ENCODE peak calls at places on chromosomes 3 and 15, in six cellular contexts. One of them, this sample, is unnamed.

GRCh38 chr3:24202071-24202470 is 257.0 kb downstream of the NR1D2 start:
- DNase-seq in HS-27A: no peak
- DNase-seq in DMS53: no peak
- DNase-seq in cardiac fibroblast: no peak
- DNase-seq in posterior vena cava: no peak
- DNase-seq in T47D: peak; percentile 5
- DNase-seq in this sample: no peak

GRCh38 chr3:98525494-98525893 is 2.8 kb upstream of the CLDND1 start:
- DNase-seq in HS-27A: no peak
- DNase-seq in DMS53: no peak
- DNase-seq in cardiac fibroblast: no peak
- DNase-seq in posterior vena cava: no peak
- DNase-seq in T47D: no peak
- DNase-seq in this sample: no peak

GRCh38 chr3:111803123-111803593 is 55.9 kb upstream of the PHLDB2 start:
- DNase-seq in HS-27A: peak; percentile 99
- DNase-seq in DMS53: no peak
- DNase-seq in cardiac fibroblast: peak; percentile 99
- DNase-seq in posterior vena cava: peak; percentile 93
- DNase-seq in T47D: peak; percentile 67
- DNase-seq in this sample: no peak

GRCh38 chr3:97278506-97278905 is 464.1 kb downstream of the EPHA6 start:
- DNase-seq in HS-27A: no peak
- DNase-seq in DMS53: peak; percentile 21
- DNase-seq in cardiac fibroblast: no peak
- DNase-seq in posterior vena cava: no peak
- DNase-seq in T47D: peak; percentile 48
- DNase-seq in this sample: no peak

GRCh38 chr3:194321666-194322640 is 29.2 kb downstream of the CPN2 start:
- DNase-seq in HS-27A: no peak
- DNase-seq in DMS53: peak; percentile 88
- DNase-seq in cardiac fibroblast: no peak
- DNase-seq in posterior vena cava: no peak
- DNase-seq in T47D: no peak
- DNase-seq in this sample: no peak

GRCh38 chr15:81312790-81313543 is 11.0 kb downstream of the STARD5 start:
- DNase-seq in HS-27A: peak; percentile 99
- DNase-seq in DMS53: no peak
- DNase-seq in cardiac fibroblast: peak; percentile 99
- DNase-seq in posterior vena cava: peak; percentile 94
- DNase-seq in T47D: no peak
- DNase-seq in this sample: no peak

GRCh38 chr3:187238239-187238638 is 41.0 kb downstream of the RTP1 start:
- DNase-seq in HS-27A: no peak
- DNase-seq in DMS53: no peak
- DNase-seq in cardiac fibroblast: no peak
- DNase-seq in posterior vena cava: no peak
- DNase-seq in T47D: no peak
- DNase-seq in this sample: no peak

GRCh38 chr3:44762170-44762677 is 630 bp downstream of the KIF15 start:
- DNase-seq in HS-27A: peak; percentile 14
- DNase-seq in DMS53: no peak
- DNase-seq in cardiac fibroblast: peak; percentile 33
- DNase-seq in posterior vena cava: no peak
- DNase-seq in T47D: no peak
- DNase-seq in this sample: no peak

GRCh38 chr3:129793356-129793755 is 100.2 kb downstream of the TMCC1 start:
- DNase-seq in HS-27A: no peak
- DNase-seq in DMS53: no peak
- DNase-seq in cardiac fibroblast: peak; percentile 58
- DNase-seq in posterior vena cava: no peak
- DNase-seq in T47D: no peak
- DNase-seq in this sample: no peak

GRCh38 chr3:195692781-195693427 is 27.9 kb upstream of the MUC20 start:
- DNase-seq in HS-27A: no peak
- DNase-seq in DMS53: no peak
- DNase-seq in cardiac fibroblast: no peak
- DNase-seq in posterior vena cava: peak; percentile 38
- DNase-seq in T47D: no peak
- DNase-seq in this sample: no peak

GRCh38 chr15:90058308-90058707 is 44.0 kb downstream of the IDH2 start:
- DNase-seq in HS-27A: no peak
- DNase-seq in DMS53: no peak
- DNase-seq in cardiac fibroblast: no peak
- DNase-seq in posterior vena cava: no peak
- DNase-seq in T47D: no peak
- DNase-seq in this sample: no peak

GRCh38 chr15:82848201-82848993 is 39.0 kb downstream of the WHAMM start:
- DNase-seq in HS-27A: no peak
- DNase-seq in DMS53: no peak
- DNase-seq in cardiac fibroblast: no peak
- DNase-seq in posterior vena cava: no peak
- DNase-seq in T47D: no peak
- DNase-seq in this sample: no peak

GRCh38 chr3:184259878-184260570 is 1.3 kb downstream of the CAMK2N2 start:
- DNase-seq in HS-27A: no peak
- DNase-seq in DMS53: peak; percentile 75
- DNase-seq in cardiac fibroblast: no peak
- DNase-seq in posterior vena cava: peak; percentile 83
- DNase-seq in T47D: peak; percentile 70
- DNase-seq in this sample: peak; percentile 30

GRCh38 chr3:161333696-161334095 is 37.6 kb downstream of the SPTSSB start:
- DNase-seq in HS-27A: no peak
- DNase-seq in DMS53: no peak
- DNase-seq in cardiac fibroblast: no peak
- DNase-seq in posterior vena cava: no peak
- DNase-seq in T47D: no peak
- DNase-seq in this sample: no peak

GRCh38 chr15:92810418-92811138 is 89.5 kb upstream of the CHD2 start:
- DNase-seq in HS-27A: peak; percentile 79
- DNase-seq in DMS53: peak; percentile 84
- DNase-seq in cardiac fibroblast: peak; percentile 81
- DNase-seq in posterior vena cava: no peak
- DNase-seq in T47D: peak; percentile 83
- DNase-seq in this sample: no peak

GRCh38 chr3:126259411-126260391 is 79.3 kb upstream of the ALDH1L1 start:
- DNase-seq in HS-27A: no peak
- DNase-seq in DMS53: peak; percentile 77
- DNase-seq in cardiac fibroblast: peak; percentile 61
- DNase-seq in posterior vena cava: no peak
- DNase-seq in T47D: peak; percentile 52
- DNase-seq in this sample: no peak

GRCh38 chr15:57544840-57545239 is 46.9 kb upstream of the MYZAP start:
- DNase-seq in HS-27A: no peak
- DNase-seq in DMS53: no peak
- DNase-seq in cardiac fibroblast: no peak
- DNase-seq in posterior vena cava: no peak
- DNase-seq in T47D: no peak
- DNase-seq in this sample: no peak

GRCh38 chr3:183455064-183455463 is 26.6 kb upstream of the MCF2L2 start:
- DNase-seq in HS-27A: no peak
- DNase-seq in DMS53: no peak
- DNase-seq in cardiac fibroblast: peak; percentile 82
- DNase-seq in posterior vena cava: no peak
- DNase-seq in T47D: no peak
- DNase-seq in this sample: no peak

GRCh38 chr3:48155122-48155521 is 33.1 kb downstream of the CDC25A start:
- DNase-seq in HS-27A: no peak
- DNase-seq in DMS53: peak; percentile 18
- DNase-seq in cardiac fibroblast: peak; percentile 89
- DNase-seq in posterior vena cava: no peak
- DNase-seq in T47D: no peak
- DNase-seq in this sample: no peak

GRCh38 chr3:72953325-72953956 is 43.2 kb upstream of the PPP4R2 start:
- DNase-seq in HS-27A: no peak
- DNase-seq in DMS53: no peak
- DNase-seq in cardiac fibroblast: peak; percentile 66
- DNase-seq in posterior vena cava: no peak
- DNase-seq in T47D: no peak
- DNase-seq in this sample: no peak

GRCh38 chr3:152203677-152204076 is 65.1 kb upstream of the MBNL1 start:
- DNase-seq in HS-27A: no peak
- DNase-seq in DMS53: no peak
- DNase-seq in cardiac fibroblast: peak; percentile 14
- DNase-seq in posterior vena cava: no peak
- DNase-seq in T47D: no peak
- DNase-seq in this sample: no peak

GRCh38 chr3:146277953-146278631 is 27.2 kb upstream of the PLSCR4 start:
- DNase-seq in HS-27A: no peak
- DNase-seq in DMS53: no peak
- DNase-seq in cardiac fibroblast: peak; percentile 96
- DNase-seq in posterior vena cava: no peak
- DNase-seq in T47D: peak; percentile 13
- DNase-seq in this sample: no peak

GRCh38 chr3:196641278-196642058 is 2.0 kb downstream of the NRROS start:
- DNase-seq in HS-27A: no peak
- DNase-seq in DMS53: no peak
- DNase-seq in cardiac fibroblast: no peak
- DNase-seq in posterior vena cava: no peak
- DNase-seq in T47D: no peak
- DNase-seq in this sample: no peak

GRCh38 chr3:173371848-173372487 is 25.6 kb upstream of the NLGN1 start:
- DNase-seq in HS-27A: no peak
- DNase-seq in DMS53: peak; percentile 67
- DNase-seq in cardiac fibroblast: peak; percentile 54
- DNase-seq in posterior vena cava: no peak
- DNase-seq in T47D: peak; percentile 73
- DNase-seq in this sample: no peak

GRCh38 chr15:94235041-94235440 is 3.7 kb downstream of the MCTP2 start:
- DNase-seq in HS-27A: no peak
- DNase-seq in DMS53: no peak
- DNase-seq in cardiac fibroblast: no peak
- DNase-seq in posterior vena cava: no peak
- DNase-seq in T47D: no peak
- DNase-seq in this sample: no peak

GRCh38 chr3:173659972-173660371 is 262.4 kb downstream of the NLGN1 start:
- DNase-seq in HS-27A: no peak
- DNase-seq in DMS53: no peak
- DNase-seq in cardiac fibroblast: no peak
- DNase-seq in posterior vena cava: no peak
- DNase-seq in T47D: no peak
- DNase-seq in this sample: no peak

GRCh38 chr3:39294446-39295183 is 14.8 kb upstream of the CX3CR1 start:
- DNase-seq in HS-27A: no peak
- DNase-seq in DMS53: no peak
- DNase-seq in cardiac fibroblast: no peak
- DNase-seq in posterior vena cava: no peak
- DNase-seq in T47D: no peak
- DNase-seq in this sample: no peak

GRCh38 chr3:126342991-126343661 is 14.1 kb downstream of the KLF15 start:
- DNase-seq in HS-27A: no peak
- DNase-seq in DMS53: peak; percentile 25
- DNase-seq in cardiac fibroblast: no peak
- DNase-seq in posterior vena cava: peak; percentile 68
- DNase-seq in T47D: no peak
- DNase-seq in this sample: no peak

GRCh38 chr15:69559440-69560215 is 107.0 kb downstream of the RPLP1 start:
- DNase-seq in HS-27A: no peak
- DNase-seq in DMS53: peak; percentile 19
- DNase-seq in cardiac fibroblast: peak; percentile 25
- DNase-seq in posterior vena cava: peak; percentile 37
- DNase-seq in T47D: no peak
- DNase-seq in this sample: no peak

GRCh38 chr3:160780246-160780645 is 24.2 kb downstream of the PPM1L start:
- DNase-seq in HS-27A: no peak
- DNase-seq in DMS53: no peak
- DNase-seq in cardiac fibroblast: no peak
- DNase-seq in posterior vena cava: no peak
- DNase-seq in T47D: no peak
- DNase-seq in this sample: no peak

GRCh38 chr3:194140520-194141414 is 4.8 kb downstream of the HES1 start:
- DNase-seq in HS-27A: no peak
- DNase-seq in DMS53: peak; percentile 81
- DNase-seq in cardiac fibroblast: peak; percentile 66
- DNase-seq in posterior vena cava: peak; percentile 87
- DNase-seq in T47D: peak; percentile 87
- DNase-seq in this sample: peak; percentile 55